ENCODE peak calls at places on chromosomes 1 and 21, in five cellular contexts. X, J, B, Y and W are unnamed samples.

GRCh38 chr1:99441234-99442095 is 177.2 kb downstream of the PLPPR4 start:
- DNase-seq in Y (no peak), B (peak), X (no peak), J (no peak), W (no peak)

GRCh38 chr1:101683561-101683960 is 313.2 kb downstream of the OLFM3 start:
- DNase-seq in B (no peak), Y (no peak), J (no peak), X (no peak), W (no peak)

GRCh38 chr21:33286600-33287456 is 20.7 kb downstream of the IL10RB start:
- DNase-seq in X (no peak), Y (no peak), J (no peak), B (peak), W (peak)

GRCh38 chr1:56436912-56437403 is 142.4 kb downstream of the PLPP3 start:
- DNase-seq in B (no peak), J (peak), Y (no peak), X (peak), W (no peak)

GRCh38 chr1:222620566-222620965 is 2.7 kb downstream of the MIA3 start:
- DNase-seq in B (no peak), X (no peak), J (no peak), Y (no peak), W (no peak)

GRCh38 chr1:1081311-1082238 is 7.5 kb upstream of the RNF223 start:
- DNase-seq in J (no peak), X (no peak), B (no peak), Y (no peak), W (no peak)

GRCh38 chr1:216119600-216119999 is 303.6 kb downstream of the USH2A start:
- DNase-seq in J (no peak), X (no peak), Y (no peak), B (peak), W (peak)

GRCh38 chr21:26939532-26940181 is 27.2 kb downstream of the ADAMTS5 start:
- DNase-seq in B (peak), J (no peak), X (no peak), Y (no peak), W (no peak)

GRCh38 chr1:220426989-220427388 is 100.9 kb upstream of the MARK1 start:
- DNase-seq in J (no peak), B (no peak), Y (no peak), X (no peak), W (peak)

GRCh38 chr1:22039594-22040347 is 12.7 kb upstream of the CDC42 start:
- DNase-seq in B (peak), X (peak), Y (peak), J (no peak), W (no peak)

GRCh38 chr1:8396083-8396911 is 78.4 kb downstream of the SLC45A1 start:
- DNase-seq in J (no peak), B (peak), Y (no peak), X (no peak), W (no peak)